ENCODE peak calls at places on chromosome 11, in four cellular contexts. N is gastrocnemius medialis, U is right atrium auricular region, M is tibial artery. X is an unnamed sample.

GRCh38 chr11:44899959-44900358 is 50.7 kb downstream of the TP53I11 start:
- DNase-seq in N (no peak), U (no peak), M (no peak), X (peak)

GRCh38 chr11:13669544-13670488 is 1.3 kb downstream of the FAR1 start:
- DNase-seq in N (no peak), U (no peak), M (no peak), X (no peak)

GRCh38 chr11:65298655-65299179 is 15.9 kb upstream of the CDC42EP2 start:
- DNase-seq in N (peak), U (peak), M (peak), X (no peak)

GRCh38 chr11:5004429-5005274 is 10.0 kb downstream of the OR51L1 start:
- DNase-seq in N (no peak), U (no peak), M (no peak), X (peak)

GRCh38 chr11:63567044-63567840 is 4.1 kb upstream of the PLAAT2 start:
- DNase-seq in N (peak), U (peak), M (no peak), X (peak)

GRCh38 chr11:2313051-2313951 is 11.5 kb downstream of the TSPAN32 start:
- DNase-seq in N (no peak), U (no peak), M (peak), X (no peak)

GRCh38 chr11:128416976-128417375 is 170.4 kb downstream of the ETS1 start:
- DNase-seq in N (no peak), U (no peak), M (no peak), X (no peak)

GRCh38 chr11:74371269-74372039 is 26.8 kb downstream of the PGM2L1 start:
- DNase-seq in N (no peak), U (no peak), M (no peak), X (peak)

GRCh38 chr11:9219572-9219971 is 45.6 kb downstream of the DENND5A start:
- DNase-seq in N (peak), U (no peak), M (no peak), X (peak)

GRCh38 chr11:112004389-112004788 is 20.8 kb upstream of the DLAT start:
- DNase-seq in N (no peak), U (no peak), M (no peak), X (no peak)

GRCh38 chr11:44793350-44794090 is 66.8 kb downstream of the TSPAN18 start:
- DNase-seq in N (no peak), U (no peak), M (no peak), X (no peak)

GRCh38 chr11:12426176-12426575 is 48.8 kb downstream of the PARVA start:
- DNase-seq in N (no peak), U (no peak), M (no peak), X (no peak)
- TF ChIP-seq CTCF in N (no peak), U (no peak), M (no peak), X (no peak)

GRCh38 chr11:468493-468892 is 18.4 kb downstream of the PTDSS2 start:
- DNase-seq in N (no peak), U (no peak), M (no peak), X (no peak)

GRCh38 chr11:471468-472145 is 21.5 kb downstream of the PTDSS2 start:
- DNase-seq in N (no peak), U (no peak), M (no peak), X (no peak)

GRCh38 chr11:468036-468435 is 18.0 kb downstream of the PTDSS2 start:
- DNase-seq in N (no peak), U (no peak), M (no peak), X (no peak)

GRCh38 chr11:472272-472671 is 22.2 kb downstream of the PTDSS2 start:
- DNase-seq in N (no peak), U (no peak), M (no peak), X (no peak)

GRCh38 chr11:469684-470667 is 19.9 kb downstream of the PTDSS2 start:
- DNase-seq in N (peak), U (peak), M (peak), X (peak)
- H3K4me3 ChIP-seq in N (no peak), U (peak), M (peak), X (no peak)

GRCh38 chr11:35292290-35292689 is 127.1 kb downstream of the SLC1A2 start:
- DNase-seq in N (no peak), U (no peak), M (no peak), X (no peak)

GRCh38 chr11:35295751-35296150 is 123.6 kb downstream of the SLC1A2 start:
- DNase-seq in N (no peak), U (no peak), M (no peak), X (no peak)

GRCh38 chr11:35290876-35291275 is 128.5 kb downstream of the SLC1A2 start:
- DNase-seq in N (no peak), U (no peak), M (no peak), X (no peak)

GRCh38 chr11:35293699-35294098 is 125.7 kb downstream of the SLC1A2 start:
- DNase-seq in N (no peak), U (no peak), M (no peak), X (no peak)

DNA sequence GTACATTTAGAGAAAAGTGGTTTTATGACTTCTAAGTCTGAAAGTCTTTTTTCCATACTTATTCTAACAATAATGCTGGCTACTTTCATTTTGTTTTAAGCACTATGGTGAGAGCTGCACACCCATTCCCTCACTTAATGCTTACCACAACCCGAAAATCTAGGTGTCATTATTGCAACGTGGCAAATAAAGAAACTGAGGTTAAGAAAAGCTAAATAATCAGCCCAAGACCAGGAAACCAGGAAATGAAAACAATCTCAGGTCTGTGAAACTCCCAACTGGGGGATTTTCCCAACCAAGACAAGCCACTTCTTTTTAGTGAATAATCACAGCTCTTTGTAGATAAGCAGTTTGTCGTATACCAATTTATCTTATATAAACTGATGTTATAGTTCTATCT is 126.3 kb downstream of the SLC1A2 start:
- DNase-seq in N (no peak), U (no peak), M (no peak), X (no peak)
- TF ChIP-seq CTCF in N (no peak), U (no peak), M (no peak), X (no peak)

DNA sequence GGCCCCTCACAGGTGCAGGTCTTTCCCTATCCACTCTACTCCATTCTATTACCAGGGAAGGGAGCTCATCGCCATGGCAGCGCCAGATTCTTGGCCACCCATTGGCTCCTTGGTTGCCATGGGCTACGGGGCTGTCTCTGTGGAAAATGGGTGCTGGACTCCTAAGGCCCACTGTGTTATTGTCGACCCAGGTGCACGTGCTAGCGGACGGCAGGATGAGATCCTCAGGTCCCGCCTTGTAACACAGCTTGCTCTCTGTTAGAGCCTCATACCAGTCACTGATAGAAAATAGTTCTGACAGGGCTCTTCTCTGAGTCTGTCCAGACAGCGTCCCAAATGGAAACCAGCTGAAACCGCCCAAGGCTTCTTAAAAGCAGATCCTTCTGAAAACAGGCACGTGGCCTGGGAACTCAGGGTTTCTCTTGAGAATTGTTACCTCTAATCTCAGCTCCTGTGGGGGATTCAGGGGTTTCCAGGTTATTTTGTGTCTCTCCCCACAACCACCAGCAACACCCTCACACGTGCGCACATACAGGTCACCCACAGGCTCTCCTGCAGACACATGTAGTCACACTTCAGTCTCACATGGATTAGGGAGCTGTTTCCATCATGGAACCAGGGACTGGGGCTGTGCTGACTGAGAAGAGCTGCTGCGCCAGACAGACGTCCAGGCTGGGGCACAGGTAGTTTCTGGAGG is 1.5 kb downstream of the TUB start:
- DNase-seq in N (no peak), U (no peak), M (no peak), X (no peak)
- H3K4me3 ChIP-seq in N (no peak), U (no peak), M (no peak), X (no peak)

GRCh38 chr11:116400081-116400480 is 372.7 kb downstream of the BUD13 start:
- DNase-seq in N (no peak), U (no peak), M (no peak), X (no peak)

GRCh38 chr11:116390963-116391362 is 381.8 kb downstream of the BUD13 start:
- DNase-seq in N (no peak), U (no peak), M (no peak), X (no peak)

GRCh38 chr11:116397556-116398167 is 375.1 kb downstream of the BUD13 start:
- DNase-seq in N (no peak), U (no peak), M (no peak), X (no peak)

GRCh38 chr11:116394022-116394421 is 378.8 kb downstream of the BUD13 start:
- DNase-seq in N (no peak), U (no peak), M (no peak), X (no peak)

DNA sequence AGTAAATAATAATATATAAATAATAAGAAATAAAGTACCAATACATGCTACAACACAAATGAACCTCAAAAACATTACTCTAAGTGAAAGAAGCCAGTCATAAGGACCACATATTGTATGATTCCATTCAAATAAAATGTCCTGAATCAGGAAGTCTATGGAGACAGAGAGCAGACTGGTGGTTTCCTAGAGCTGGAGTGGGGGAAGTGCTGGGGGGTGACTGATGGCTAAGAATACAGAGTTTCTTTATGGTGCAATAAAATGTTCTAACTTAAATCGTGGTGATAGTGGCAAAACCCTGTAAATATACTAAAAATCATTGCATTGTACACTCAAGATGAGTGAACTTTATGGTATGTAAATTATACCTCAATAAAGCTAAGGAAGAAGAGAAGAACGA is 376.5 kb downstream of the BUD13 start:
- DNase-seq in N (no peak), U (no peak), M (no peak), X (no peak)
- TF ChIP-seq CTCF in N (no peak), U (no peak), M (no peak), X (no peak)

GRCh38 chr11:133918606-133919260 is 38.0 kb downstream of the IGSF9B start:
- DNase-seq in N (no peak), U (no peak), M (no peak), X (no peak)

GRCh38 chr11:133920109-133920990 is 36.4 kb downstream of the IGSF9B start:
- DNase-seq in N (no peak), U (no peak), M (no peak), X (no peak)

GRCh38 chr11:133917921-133918605 is 38.7 kb downstream of the IGSF9B start:
- DNase-seq in N (no peak), U (no peak), M (no peak), X (no peak)

GRCh38 chr11:133921026-133921425 is 35.7 kb downstream of the IGSF9B start:
- DNase-seq in N (no peak), U (no peak), M (no peak), X (no peak)

DNA sequence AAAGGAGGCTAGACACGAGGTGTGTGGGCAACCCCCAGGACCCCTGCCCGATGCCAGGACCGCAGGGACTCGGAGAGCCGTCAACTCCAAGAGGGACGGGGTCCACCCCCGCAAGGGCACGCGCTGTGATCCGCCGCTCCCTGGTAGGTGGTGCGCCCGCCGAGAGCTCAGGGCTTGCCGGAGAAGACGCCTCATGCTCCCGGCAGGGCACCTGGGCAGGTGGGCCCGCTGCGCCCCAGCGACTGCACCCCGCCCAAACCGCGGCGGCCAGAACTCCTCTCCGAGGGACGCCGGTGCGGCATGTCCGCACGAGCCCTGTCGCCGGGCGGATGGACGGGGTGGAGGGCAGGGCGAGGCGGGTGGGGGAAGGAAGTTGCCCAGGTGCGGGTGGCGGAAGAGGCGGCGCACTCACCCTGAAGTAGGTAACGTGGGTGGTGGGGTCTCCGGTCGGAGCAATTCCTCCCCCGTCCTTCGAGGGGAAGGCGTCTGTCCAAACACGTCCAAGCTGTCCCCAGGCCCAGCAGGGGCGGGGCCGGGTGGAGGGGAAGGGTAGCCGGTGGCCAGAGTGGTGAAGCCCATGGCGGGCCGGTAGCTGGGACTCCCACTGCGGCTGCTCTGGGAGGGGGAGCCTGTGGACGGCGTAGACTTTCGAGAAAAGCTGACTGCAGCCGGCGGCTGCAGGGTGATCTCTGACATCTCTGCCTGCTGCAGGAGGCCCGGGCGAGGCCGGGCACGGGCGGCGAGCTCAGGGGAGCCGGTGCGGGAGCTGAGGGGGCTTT is 37.2 kb downstream of the IGSF9B start:
- DNase-seq in N (no peak), U (no peak), M (no peak), X (no peak)
- H3K4me3 ChIP-seq in N (no peak), U (no peak), M (no peak), X (no peak)

DNA sequence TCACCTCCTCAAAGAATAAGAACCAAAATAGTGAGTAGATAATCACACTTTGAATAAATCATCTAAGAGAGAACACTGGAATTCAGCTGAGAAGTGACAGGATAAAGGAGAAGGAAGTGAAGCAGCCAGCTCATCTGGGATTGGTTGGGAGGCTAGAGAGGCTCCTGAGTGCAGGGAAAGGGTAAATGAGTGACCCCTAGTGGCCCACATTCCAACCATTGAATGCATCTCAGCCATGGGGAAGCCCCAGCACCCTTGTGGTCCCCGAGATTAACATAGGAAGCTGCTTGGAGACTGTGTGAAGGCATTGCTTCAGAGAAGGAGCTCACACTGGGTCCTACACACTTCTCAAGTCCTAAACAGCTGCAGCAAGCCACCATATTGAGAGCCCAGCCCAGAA is 82.3 kb downstream of the JRKL start:
- DNase-seq in N (no peak), U (no peak), M (no peak), X (no peak)
- TF ChIP-seq CTCF in N (no peak), U (no peak), M (no peak), X (no peak)

X was measured in astrocyte of the cerebellum.